ENCODE peak calls at places on chromosomes 12 and 14, in eight cellular contexts. One of them, this sample, is unnamed.

GRCh38 chr14:42299692-42300091 is 693.0 kb downstream of the LRFN5 start:
- DNase-seq in colonic mucosa: no peak
- DNase-seq in brain microvascular endothelial cell: no peak
- DNase-seq in AG09309: no peak
- DNase-seq in fibroblast of pulmonary artery: peak
- DNase-seq in fibroblast of lung: no peak
- DNase-seq in body of pancreas: no peak
- DNase-seq in transverse colon: no peak
- DNase-seq in this sample: no peak

GRCh38 chr12:124736115-124737039 is 127.3 kb downstream of the SCARB1 start:
- DNase-seq in colonic mucosa: no peak
- DNase-seq in brain microvascular endothelial cell: no peak
- DNase-seq in AG09309: no peak
- DNase-seq in fibroblast of pulmonary artery: no peak
- DNase-seq in fibroblast of lung: no peak
- DNase-seq in body of pancreas: no peak
- DNase-seq in transverse colon: no peak
- DNase-seq in this sample: no peak

GRCh38 chr14:35107866-35108265 is 13.9 kb downstream of the PPP2R3C start:
- DNase-seq in colonic mucosa: no peak
- DNase-seq in brain microvascular endothelial cell: no peak
- DNase-seq in AG09309: no peak
- DNase-seq in fibroblast of pulmonary artery: no peak
- DNase-seq in fibroblast of lung: no peak
- DNase-seq in body of pancreas: no peak
- DNase-seq in transverse colon: no peak
- DNase-seq in this sample: no peak

GRCh38 chr12:33566403-33566802 is 126.8 kb upstream of the SYT10 start:
- DNase-seq in colonic mucosa: no peak
- DNase-seq in brain microvascular endothelial cell: no peak
- DNase-seq in AG09309: no peak
- DNase-seq in fibroblast of pulmonary artery: no peak
- DNase-seq in fibroblast of lung: no peak
- DNase-seq in body of pancreas: no peak
- DNase-seq in transverse colon: no peak
- DNase-seq in this sample: no peak

GRCh38 chr12:39723831-39724230 is 104.2 kb upstream of the ABCD2 start:
- DNase-seq in colonic mucosa: no peak
- DNase-seq in brain microvascular endothelial cell: no peak
- DNase-seq in AG09309: no peak
- DNase-seq in fibroblast of pulmonary artery: peak
- DNase-seq in fibroblast of lung: peak
- DNase-seq in body of pancreas: no peak
- DNase-seq in transverse colon: no peak
- DNase-seq in this sample: peak

GRCh38 chr12:12542964-12543363 is 19.7 kb downstream of the DUSP16 start:
- DNase-seq in colonic mucosa: no peak
- DNase-seq in brain microvascular endothelial cell: no peak
- DNase-seq in AG09309: no peak
- DNase-seq in fibroblast of pulmonary artery: no peak
- DNase-seq in fibroblast of lung: no peak
- DNase-seq in body of pancreas: no peak
- DNase-seq in transverse colon: no peak
- DNase-seq in this sample: no peak

GRCh38 chr14:88364710-88365413 is 20.6 kb upstream of the SPATA7 start:
- DNase-seq in colonic mucosa: no peak
- DNase-seq in brain microvascular endothelial cell: no peak
- DNase-seq in AG09309: no peak
- DNase-seq in fibroblast of pulmonary artery: no peak
- DNase-seq in fibroblast of lung: no peak
- DNase-seq in body of pancreas: no peak
- DNase-seq in transverse colon: no peak
- DNase-seq in this sample: no peak

GRCh38 chr12:78181544-78182162 is 351.0 kb downstream of the NAV3 start:
- DNase-seq in colonic mucosa: no peak
- DNase-seq in brain microvascular endothelial cell: peak
- DNase-seq in AG09309: no peak
- DNase-seq in fibroblast of pulmonary artery: peak
- DNase-seq in fibroblast of lung: peak
- DNase-seq in body of pancreas: no peak
- DNase-seq in transverse colon: peak
- DNase-seq in this sample: peak

GRCh38 chr12:13587721-13588389 is 391.3 kb downstream of the EMP1 start:
- DNase-seq in colonic mucosa: no peak
- DNase-seq in brain microvascular endothelial cell: no peak
- DNase-seq in AG09309: no peak
- DNase-seq in fibroblast of pulmonary artery: no peak
- DNase-seq in fibroblast of lung: no peak
- DNase-seq in body of pancreas: no peak
- DNase-seq in transverse colon: no peak
- DNase-seq in this sample: no peak

GRCh38 chr14:21263284-21264024 is 5.8 kb downstream of the HNRNPC start:
- DNase-seq in colonic mucosa: no peak
- DNase-seq in brain microvascular endothelial cell: no peak
- DNase-seq in AG09309: no peak
- DNase-seq in fibroblast of pulmonary artery: no peak
- DNase-seq in fibroblast of lung: peak
- DNase-seq in body of pancreas: no peak
- DNase-seq in transverse colon: no peak
- DNase-seq in this sample: peak
- H3K4me3 ChIP-seq in colonic mucosa: no peak
- H3K4me3 ChIP-seq in brain microvascular endothelial cell: peak
- H3K4me3 ChIP-seq in AG09309: peak
- H3K4me3 ChIP-seq in fibroblast of pulmonary artery: peak
- H3K4me3 ChIP-seq in fibroblast of lung: no peak
- H3K4me3 ChIP-seq in body of pancreas: no peak
- H3K4me3 ChIP-seq in transverse colon: no peak
- H3K4me3 ChIP-seq in this sample: no peak

DNA sequence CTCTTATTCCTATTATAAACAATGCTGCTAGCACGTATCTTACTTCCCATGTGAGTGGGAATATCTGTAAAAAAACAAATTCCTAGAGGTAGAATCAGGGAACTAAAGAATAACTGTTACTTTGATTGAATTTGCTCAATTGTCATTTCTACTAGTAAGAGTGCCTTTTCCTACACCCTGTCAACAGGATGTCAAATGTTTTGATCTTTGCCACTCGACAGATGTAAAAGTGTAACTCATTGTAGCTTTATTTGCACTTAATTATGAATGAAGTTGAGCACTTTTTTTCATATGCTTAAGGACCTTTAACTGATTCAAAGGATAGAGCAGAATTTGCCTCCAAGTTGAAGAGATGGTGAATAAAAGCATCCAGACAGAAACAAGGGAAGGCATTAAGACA is 104.5 kb downstream of the PPP1R12A start:
- DNase-seq in colonic mucosa: no peak
- DNase-seq in brain microvascular endothelial cell: no peak
- DNase-seq in AG09309: no peak
- DNase-seq in fibroblast of pulmonary artery: no peak
- DNase-seq in fibroblast of lung: no peak
- DNase-seq in body of pancreas: no peak
- DNase-seq in transverse colon: no peak
- DNase-seq in this sample: no peak
- TF ChIP-seq CTCF in colonic mucosa: no peak
- TF ChIP-seq CTCF in brain microvascular endothelial cell: no peak
- TF ChIP-seq CTCF in AG09309: no peak
- TF ChIP-seq CTCF in fibroblast of pulmonary artery: no peak
- TF ChIP-seq CTCF in fibroblast of lung: no peak
- TF ChIP-seq CTCF in body of pancreas: no peak
- TF ChIP-seq CTCF in transverse colon: no peak
- TF ChIP-seq CTCF in this sample: no peak

GRCh38 chr14:105064721-105065143 is 498 bp downstream of the GPR132 start:
- DNase-seq in colonic mucosa: no peak
- DNase-seq in brain microvascular endothelial cell: peak
- DNase-seq in AG09309: no peak
- DNase-seq in fibroblast of pulmonary artery: peak
- DNase-seq in fibroblast of lung: no peak
- DNase-seq in body of pancreas: no peak
- DNase-seq in transverse colon: peak
- DNase-seq in this sample: peak

GRCh38 chr14:105067140-105067968 is 2.1 kb upstream of the GPR132 start:
- DNase-seq in colonic mucosa: no peak
- DNase-seq in brain microvascular endothelial cell: peak
- DNase-seq in AG09309: no peak
- DNase-seq in fibroblast of pulmonary artery: peak
- DNase-seq in fibroblast of lung: no peak
- DNase-seq in body of pancreas: no peak
- DNase-seq in transverse colon: no peak
- DNase-seq in this sample: no peak

GRCh38 chr14:105066285-105067071 is 1.2 kb upstream of the GPR132 start:
- DNase-seq in colonic mucosa: no peak
- DNase-seq in brain microvascular endothelial cell: no peak
- DNase-seq in AG09309: no peak
- DNase-seq in fibroblast of pulmonary artery: no peak
- DNase-seq in fibroblast of lung: no peak
- DNase-seq in body of pancreas: no peak
- DNase-seq in transverse colon: no peak
- DNase-seq in this sample: no peak

GRCh38 chr14:105064001-105064400 is 1.2 kb downstream of the GPR132 start:
- DNase-seq in colonic mucosa: no peak
- DNase-seq in brain microvascular endothelial cell: no peak
- DNase-seq in AG09309: no peak
- DNase-seq in fibroblast of pulmonary artery: no peak
- DNase-seq in fibroblast of lung: no peak
- DNase-seq in body of pancreas: no peak
- DNase-seq in transverse colon: no peak
- DNase-seq in this sample: no peak

GRCh38 chr14:105065280-105066228 is at the start of gene GPR132:
- DNase-seq in colonic mucosa: peak
- DNase-seq in brain microvascular endothelial cell: no peak
- DNase-seq in AG09309: no peak
- DNase-seq in fibroblast of pulmonary artery: peak
- DNase-seq in fibroblast of lung: no peak
- DNase-seq in body of pancreas: no peak
- DNase-seq in transverse colon: peak
- DNase-seq in this sample: no peak
- H3K4me3 ChIP-seq in colonic mucosa: peak
- H3K4me3 ChIP-seq in brain microvascular endothelial cell: no peak
- H3K4me3 ChIP-seq in AG09309: no peak
- H3K4me3 ChIP-seq in fibroblast of pulmonary artery: no peak
- H3K4me3 ChIP-seq in fibroblast of lung: no peak
- H3K4me3 ChIP-seq in body of pancreas: no peak
- H3K4me3 ChIP-seq in transverse colon: no peak
- H3K4me3 ChIP-seq in this sample: no peak

DNA sequence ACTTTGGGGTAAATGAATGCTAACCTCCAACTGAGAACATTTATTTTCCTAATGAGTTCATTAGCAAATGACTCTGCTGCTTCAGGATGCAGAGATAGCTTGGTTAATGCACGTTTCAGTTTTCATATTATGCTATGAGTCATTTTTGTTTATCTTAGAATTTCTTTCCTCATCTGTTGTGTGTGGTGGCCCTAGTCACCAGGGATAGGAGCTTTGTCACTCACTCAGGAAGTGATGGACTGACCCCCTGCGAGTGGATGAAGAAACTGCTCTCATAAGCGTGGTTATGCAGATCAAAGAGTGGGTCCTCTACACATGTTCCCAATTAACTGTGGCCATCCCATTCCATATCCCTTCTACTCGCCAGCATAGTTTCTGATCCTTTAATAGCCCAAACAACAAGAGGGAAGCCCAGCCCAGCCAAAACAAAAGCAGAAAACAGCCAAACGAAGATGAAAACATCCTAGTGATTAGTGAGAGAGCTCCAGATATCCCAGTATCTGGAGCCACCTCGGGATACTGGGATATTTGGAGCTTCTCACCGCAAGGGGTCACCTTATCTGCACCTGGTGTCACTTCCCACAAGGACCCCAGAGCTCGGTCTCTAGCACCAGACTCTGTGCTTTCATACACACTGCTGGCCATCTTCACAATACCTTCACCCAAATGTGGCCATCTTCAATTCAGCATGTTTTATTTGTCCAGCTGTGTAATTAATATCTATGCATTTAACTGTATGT is 8.6 kb downstream of the TC2N start:
- DNase-seq in colonic mucosa: no peak
- DNase-seq in brain microvascular endothelial cell: peak
- DNase-seq in AG09309: peak
- DNase-seq in fibroblast of pulmonary artery: peak
- DNase-seq in fibroblast of lung: peak
- DNase-seq in body of pancreas: no peak
- DNase-seq in transverse colon: no peak
- DNase-seq in this sample: peak
- TF ChIP-seq CTCF in colonic mucosa: no peak
- TF ChIP-seq CTCF in brain microvascular endothelial cell: peak
- TF ChIP-seq CTCF in AG09309: no peak
- TF ChIP-seq CTCF in fibroblast of pulmonary artery: no peak
- TF ChIP-seq CTCF in fibroblast of lung: no peak
- TF ChIP-seq CTCF in body of pancreas: no peak
- TF ChIP-seq CTCF in transverse colon: no peak
- TF ChIP-seq CTCF in this sample: no peak

DNA sequence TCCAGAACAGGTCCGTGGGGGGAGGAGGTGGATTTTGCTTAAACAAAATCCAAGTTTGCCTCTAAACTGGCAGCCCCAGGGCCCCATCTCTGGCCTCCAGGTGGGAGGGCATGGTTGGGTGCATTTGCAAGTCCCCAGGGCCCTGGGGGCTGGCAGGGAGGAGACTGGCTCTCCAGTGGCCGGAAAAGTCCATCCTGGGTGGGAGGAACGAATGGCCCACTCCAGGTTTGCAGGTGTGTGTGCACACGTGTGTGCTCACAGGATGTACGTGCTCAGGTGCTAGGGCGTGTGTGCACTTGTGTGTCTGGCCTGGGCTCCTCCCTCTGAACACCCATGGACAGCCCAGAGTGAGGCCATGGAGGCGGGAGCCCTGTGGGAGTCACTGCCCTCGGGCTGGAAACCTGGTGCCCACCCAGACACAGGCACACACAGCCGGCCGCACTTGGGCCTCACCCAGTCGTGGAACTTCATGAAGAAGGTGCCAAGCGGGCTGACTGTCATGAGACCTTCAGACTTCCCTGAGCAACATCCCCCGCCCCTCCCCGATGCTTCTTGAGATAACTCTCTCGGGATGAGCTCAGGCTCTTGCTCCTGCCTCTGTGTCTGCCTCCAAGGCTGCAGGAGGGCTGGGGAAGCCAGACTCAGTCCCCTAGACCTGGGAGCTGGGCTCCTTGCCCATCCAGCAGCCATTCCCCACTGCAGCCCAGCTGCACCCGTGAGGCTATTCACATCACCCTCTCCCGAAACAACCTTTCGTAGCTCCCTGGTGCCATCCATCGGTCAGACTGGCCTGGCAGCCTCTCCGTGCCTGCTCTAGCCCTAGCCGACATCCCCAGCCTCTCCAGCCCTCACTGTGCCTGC is 9.4 kb downstream of the AHNAK2 start:
- DNase-seq in colonic mucosa: peak
- DNase-seq in brain microvascular endothelial cell: no peak
- DNase-seq in AG09309: no peak
- DNase-seq in fibroblast of pulmonary artery: peak
- DNase-seq in fibroblast of lung: no peak
- DNase-seq in body of pancreas: no peak
- DNase-seq in transverse colon: no peak
- DNase-seq in this sample: peak
- H3K4me3 ChIP-seq in colonic mucosa: no peak
- H3K4me3 ChIP-seq in brain microvascular endothelial cell: no peak
- H3K4me3 ChIP-seq in AG09309: peak
- H3K4me3 ChIP-seq in fibroblast of pulmonary artery: peak
- H3K4me3 ChIP-seq in fibroblast of lung: peak
- H3K4me3 ChIP-seq in body of pancreas: no peak
- H3K4me3 ChIP-seq in transverse colon: no peak
- H3K4me3 ChIP-seq in this sample: peak

This sample was measured in fibroblast of the aortic adventitia.